ENCODE peak calls at places on chromosomes 1 and 21, in nine cellular contexts. One of them, this sample, is unnamed.

GRCh38 chr1:167482184-167482583 is 36.1 kb downstream of the CD247 start:
- DNase-seq in heart right ventricle: no peak
- DNase-seq in OCI-LY7: no peak
- DNase-seq in H9: no peak
- DNase-seq in GM23248: no peak
- DNase-seq in mammary epithelial cell: no peak
- DNase-seq in fibroblast of lung: no peak
- DNase-seq in AG04450: no peak
- DNase-seq in body of pancreas: no peak
- DNase-seq in this sample: no peak

GRCh38 chr21:16954787-16955186 is 558.1 kb upstream of the CXADR start:
- DNase-seq in fibroblast of lung: no peak
- DNase-seq in OCI-LY7: no peak
- DNase-seq in AG04450: no peak
- DNase-seq in heart right ventricle: no peak
- DNase-seq in mammary epithelial cell: no peak
- DNase-seq in H9: no peak
- DNase-seq in GM23248: no peak
- DNase-seq in body of pancreas: no peak
- DNase-seq in this sample: no peak

GRCh38 chr1:225811622-225812487 is 1.9 kb downstream of the EPHX1 start:
- DNase-seq in fibroblast of lung: peak
- DNase-seq in AG04450: no peak
- DNase-seq in heart right ventricle: no peak
- DNase-seq in GM23248: peak
- DNase-seq in H9: peak
- DNase-seq in body of pancreas: peak
- DNase-seq in mammary epithelial cell: no peak
- DNase-seq in OCI-LY7: no peak
- DNase-seq in this sample: no peak

GRCh38 chr21:17270234-17270633 is 242.6 kb upstream of the CXADR start:
- DNase-seq in GM23248: peak
- DNase-seq in H9: no peak
- DNase-seq in body of pancreas: peak
- DNase-seq in fibroblast of lung: peak
- DNase-seq in heart right ventricle: no peak
- DNase-seq in OCI-LY7: peak
- DNase-seq in mammary epithelial cell: peak
- DNase-seq in AG04450: peak
- DNase-seq in this sample: no peak

GRCh38 chr1:219467524-219467923 is 145.4 kb downstream of the ZC3H11B start:
- DNase-seq in GM23248: peak
- DNase-seq in heart right ventricle: no peak
- DNase-seq in fibroblast of lung: no peak
- DNase-seq in H9: no peak
- DNase-seq in AG04450: no peak
- DNase-seq in body of pancreas: no peak
- DNase-seq in OCI-LY7: no peak
- DNase-seq in mammary epithelial cell: no peak
- DNase-seq in this sample: no peak

GRCh38 chr1:183652547-183653467 is at the start of gene APOBEC4:
- DNase-seq in body of pancreas: peak
- DNase-seq in fibroblast of lung: no peak
- DNase-seq in AG04450: no peak
- DNase-seq in GM23248: no peak
- DNase-seq in mammary epithelial cell: no peak
- DNase-seq in heart right ventricle: no peak
- DNase-seq in OCI-LY7: no peak
- DNase-seq in H9: no peak
- DNase-seq in this sample: no peak

GRCh38 chr1:61043010-61043820 is 39.1 kb upstream of the NFIA start:
- DNase-seq in fibroblast of lung: peak
- DNase-seq in AG04450: peak
- DNase-seq in OCI-LY7: no peak
- DNase-seq in H9: peak
- DNase-seq in body of pancreas: peak
- DNase-seq in mammary epithelial cell: peak
- DNase-seq in GM23248: peak
- DNase-seq in heart right ventricle: peak
- DNase-seq in this sample: peak

GRCh38 chr1:182575540-182576149 is 13.4 kb downstream of the RNASEL start:
- DNase-seq in OCI-LY7: no peak
- DNase-seq in body of pancreas: no peak
- DNase-seq in AG04450: peak
- DNase-seq in H9: no peak
- DNase-seq in mammary epithelial cell: peak
- DNase-seq in heart right ventricle: no peak
- DNase-seq in fibroblast of lung: peak
- DNase-seq in GM23248: peak
- DNase-seq in this sample: no peak

GRCh38 chr21:46226920-46227599 is 1.5 kb downstream of the LSS start:
- DNase-seq in AG04450: no peak
- DNase-seq in heart right ventricle: no peak
- DNase-seq in H9: no peak
- DNase-seq in OCI-LY7: peak
- DNase-seq in mammary epithelial cell: peak
- DNase-seq in body of pancreas: peak
- DNase-seq in fibroblast of lung: peak
- DNase-seq in GM23248: peak
- DNase-seq in this sample: no peak

GRCh38 chr1:94986783-94987182 is 59.9 kb upstream of the CNN3 start:
- DNase-seq in OCI-LY7: no peak
- DNase-seq in heart right ventricle: no peak
- DNase-seq in AG04450: no peak
- DNase-seq in H9: no peak
- DNase-seq in fibroblast of lung: peak
- DNase-seq in body of pancreas: no peak
- DNase-seq in GM23248: peak
- DNase-seq in mammary epithelial cell: peak
- DNase-seq in this sample: no peak

GRCh38 chr21:14581902-14582457 is 35.9 kb upstream of the SAMSN1 start:
- DNase-seq in heart right ventricle: no peak
- DNase-seq in OCI-LY7: no peak
- DNase-seq in mammary epithelial cell: no peak
- DNase-seq in AG04450: no peak
- DNase-seq in GM23248: no peak
- DNase-seq in fibroblast of lung: no peak
- DNase-seq in H9: no peak
- DNase-seq in body of pancreas: no peak
- DNase-seq in this sample: no peak

GRCh38 chr21:38853421-38853919 is 47.7 kb downstream of the ETS2 start:
- DNase-seq in mammary epithelial cell: peak
- DNase-seq in body of pancreas: peak
- DNase-seq in fibroblast of lung: peak
- DNase-seq in H9: no peak
- DNase-seq in OCI-LY7: peak
- DNase-seq in heart right ventricle: peak
- DNase-seq in GM23248: peak
- DNase-seq in AG04450: peak
- DNase-seq in this sample: no peak

GRCh38 chr1:116514708-116515525 is 55.9 kb downstream of the CD58 start:
- DNase-seq in GM23248: no peak
- DNase-seq in mammary epithelial cell: peak
- DNase-seq in body of pancreas: peak
- DNase-seq in AG04450: no peak
- DNase-seq in fibroblast of lung: no peak
- DNase-seq in heart right ventricle: no peak
- DNase-seq in OCI-LY7: no peak
- DNase-seq in H9: no peak
- DNase-seq in this sample: no peak

GRCh38 chr1:206831605-206832004 is 33.8 kb upstream of the IL20 start:
- DNase-seq in fibroblast of lung: no peak
- DNase-seq in OCI-LY7: no peak
- DNase-seq in GM23248: no peak
- DNase-seq in mammary epithelial cell: no peak
- DNase-seq in H9: no peak
- DNase-seq in body of pancreas: no peak
- DNase-seq in AG04450: no peak
- DNase-seq in heart right ventricle: no peak
- DNase-seq in this sample: no peak

GRCh38 chr1:206834217-206834616 is 31.2 kb upstream of the IL20 start:
- DNase-seq in body of pancreas: no peak
- DNase-seq in GM23248: no peak
- DNase-seq in mammary epithelial cell: no peak
- DNase-seq in heart right ventricle: no peak
- DNase-seq in H9: no peak
- DNase-seq in AG04450: no peak
- DNase-seq in OCI-LY7: no peak
- DNase-seq in fibroblast of lung: no peak
- DNase-seq in this sample: no peak

GRCh38 chr1:206833741-206834140 is 31.7 kb upstream of the IL20 start:
- DNase-seq in heart right ventricle: no peak
- DNase-seq in body of pancreas: no peak
- DNase-seq in H9: no peak
- DNase-seq in OCI-LY7: no peak
- DNase-seq in fibroblast of lung: no peak
- DNase-seq in AG04450: no peak
- DNase-seq in GM23248: no peak
- DNase-seq in mammary epithelial cell: no peak
- DNase-seq in this sample: no peak

GRCh38 chr1:206832352-206832751 is 33.1 kb upstream of the IL20 start:
- DNase-seq in fibroblast of lung: no peak
- DNase-seq in AG04450: no peak
- DNase-seq in GM23248: no peak
- DNase-seq in OCI-LY7: no peak
- DNase-seq in H9: no peak
- DNase-seq in mammary epithelial cell: no peak
- DNase-seq in heart right ventricle: no peak
- DNase-seq in body of pancreas: no peak
- DNase-seq in this sample: no peak

DNA sequence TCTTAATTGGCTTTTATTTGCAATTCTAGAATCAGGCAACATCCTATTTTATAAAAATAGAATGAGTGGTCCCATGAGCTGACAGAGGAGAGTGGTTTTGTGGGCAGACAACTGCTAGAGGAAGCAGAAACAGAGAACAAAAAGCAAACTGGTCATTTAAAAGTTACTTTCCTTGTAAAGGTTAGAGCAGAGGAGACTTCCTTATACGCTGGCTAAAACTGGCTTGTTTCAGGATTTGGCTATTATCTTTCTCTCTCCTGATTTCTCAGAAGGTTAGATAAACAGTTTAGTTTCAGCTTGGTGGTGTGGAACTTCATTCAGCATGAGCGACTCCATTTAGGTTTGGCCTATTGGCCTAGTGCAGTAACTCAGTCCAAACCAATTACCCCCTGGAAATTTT is 32.3 kb upstream of the IL20 start:
- DNase-seq in OCI-LY7: no peak
- DNase-seq in fibroblast of lung: no peak
- DNase-seq in GM23248: no peak
- DNase-seq in H9: no peak
- DNase-seq in body of pancreas: no peak
- DNase-seq in heart right ventricle: no peak
- DNase-seq in mammary epithelial cell: no peak
- DNase-seq in AG04450: no peak
- DNase-seq in this sample: no peak
- H3K27ac ChIP-seq in OCI-LY7: no peak
- H3K27ac ChIP-seq in fibroblast of lung: no peak
- H3K27ac ChIP-seq in GM23248: no peak
- H3K27ac ChIP-seq in H9: no peak
- H3K27ac ChIP-seq in body of pancreas: no peak
- H3K27ac ChIP-seq in heart right ventricle: no peak
- H3K27ac ChIP-seq in mammary epithelial cell: no peak
- H3K27ac ChIP-seq in AG04450: no peak
- H3K27ac ChIP-seq in this sample: no peak

DNA sequence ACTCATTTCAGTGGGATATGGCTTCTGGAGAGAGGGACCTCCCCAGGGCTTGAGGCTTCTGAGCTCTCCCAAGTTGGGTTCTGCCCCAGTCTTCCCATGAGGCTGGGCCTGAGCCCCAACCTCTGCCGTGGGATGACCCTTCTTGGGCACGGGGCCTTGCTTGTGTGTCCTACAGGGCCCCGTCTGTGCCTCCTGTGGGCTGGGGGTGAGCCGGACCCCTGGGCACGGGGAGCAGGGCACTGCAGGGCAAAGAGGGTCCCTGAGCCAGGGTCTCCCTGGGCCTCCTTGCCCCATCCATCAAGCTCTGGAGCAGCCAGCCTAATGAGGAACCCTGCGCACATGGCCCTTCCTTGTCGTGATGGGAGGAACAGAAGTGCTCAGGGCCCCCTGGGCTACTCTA is 5.2 kb upstream of the SMYD3 start:
- DNase-seq in body of pancreas: no peak
- DNase-seq in GM23248: no peak
- DNase-seq in fibroblast of lung: no peak
- DNase-seq in mammary epithelial cell: no peak
- DNase-seq in OCI-LY7: no peak
- DNase-seq in H9: no peak
- DNase-seq in AG04450: no peak
- DNase-seq in heart right ventricle: no peak
- DNase-seq in this sample: no peak
- H3K27ac ChIP-seq in body of pancreas: no peak
- H3K27ac ChIP-seq in GM23248: no peak
- H3K27ac ChIP-seq in fibroblast of lung: no peak
- H3K27ac ChIP-seq in mammary epithelial cell: no peak
- H3K27ac ChIP-seq in OCI-LY7: no peak
- H3K27ac ChIP-seq in H9: no peak
- H3K27ac ChIP-seq in AG04450: no peak
- H3K27ac ChIP-seq in heart right ventricle: no peak
- H3K27ac ChIP-seq in this sample: no peak

GRCh38 chr1:39977202-39977601 is 22.3 kb downstream of the MFSD2A start:
- DNase-seq in fibroblast of lung: no peak
- DNase-seq in AG04450: no peak
- DNase-seq in heart right ventricle: no peak
- DNase-seq in GM23248: peak
- DNase-seq in H9: no peak
- DNase-seq in mammary epithelial cell: peak
- DNase-seq in body of pancreas: no peak
- DNase-seq in OCI-LY7: no peak
- DNase-seq in this sample: no peak
- H3K27ac ChIP-seq in fibroblast of lung: no peak
- H3K27ac ChIP-seq in AG04450: no peak
- H3K27ac ChIP-seq in heart right ventricle: no peak
- H3K27ac ChIP-seq in GM23248: no peak
- H3K27ac ChIP-seq in H9: peak
- H3K27ac ChIP-seq in mammary epithelial cell: peak
- H3K27ac ChIP-seq in body of pancreas: no peak
- H3K27ac ChIP-seq in OCI-LY7: no peak
- H3K27ac ChIP-seq in this sample: no peak

DNA sequence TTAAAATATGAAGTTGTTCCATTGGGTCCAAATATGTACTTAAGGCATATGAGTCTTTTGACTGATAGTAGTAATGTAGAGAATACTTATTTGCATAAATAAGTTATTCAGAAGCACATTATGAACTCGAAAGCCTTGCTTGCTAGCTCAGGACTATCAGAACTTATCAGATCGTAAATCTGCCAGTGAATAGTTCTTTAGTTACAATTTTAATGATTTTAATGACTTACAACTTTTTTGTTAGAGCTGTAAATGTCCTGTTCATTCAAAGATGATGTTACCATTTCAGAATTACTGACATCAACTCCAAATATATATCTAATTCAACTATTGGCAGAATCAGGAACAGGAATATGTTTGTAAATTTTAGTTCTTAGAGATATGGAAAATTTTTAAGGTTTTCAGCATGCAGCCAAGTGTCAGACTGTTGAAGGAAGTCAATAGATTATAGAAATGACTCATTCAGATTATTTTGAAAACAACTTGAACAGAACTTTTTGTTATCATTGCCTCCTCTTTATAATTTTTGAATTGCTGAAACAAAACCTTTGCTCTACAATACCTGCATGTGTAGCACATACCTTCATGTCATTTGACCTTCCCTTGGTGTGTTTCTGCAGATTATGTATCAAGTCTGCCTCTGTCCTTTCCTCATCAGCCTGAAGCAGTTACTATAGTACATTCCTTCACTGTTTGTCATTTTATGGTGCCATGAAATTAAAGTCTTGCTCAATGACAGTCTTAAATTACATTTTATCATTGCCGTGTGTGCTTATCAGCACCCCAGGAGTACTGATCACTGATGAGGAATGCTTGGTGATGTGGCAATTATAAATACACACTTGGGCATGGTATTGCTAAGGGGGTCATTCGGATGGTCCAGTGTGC is 44.9 kb downstream of the LRRC8D start:
- DNase-seq in GM23248: peak
- DNase-seq in AG04450: no peak
- DNase-seq in heart right ventricle: no peak
- DNase-seq in H9: no peak
- DNase-seq in OCI-LY7: no peak
- DNase-seq in body of pancreas: no peak
- DNase-seq in mammary epithelial cell: peak
- DNase-seq in fibroblast of lung: peak
- DNase-seq in this sample: no peak
- H3K27ac ChIP-seq in GM23248: peak
- H3K27ac ChIP-seq in AG04450: no peak
- H3K27ac ChIP-seq in heart right ventricle: no peak
- H3K27ac ChIP-seq in H9: no peak
- H3K27ac ChIP-seq in OCI-LY7: no peak
- H3K27ac ChIP-seq in body of pancreas: no peak
- H3K27ac ChIP-seq in mammary epithelial cell: peak
- H3K27ac ChIP-seq in fibroblast of lung: peak
- H3K27ac ChIP-seq in this sample: no peak

This sample was measured in caudate nucleus.